ENCODE peak calls at places on chromosomes 4 and X, in four cellular contexts. Y is stimulated activated CD4-positive, alpha-beta T cell treated with anti-CD3 and anti-CD28 coated beads, Interleukin-15, amount 100 ng/mL, for 24 hours; J is activated CD4-positive, alpha-beta T cell treated with anti-CD3 and anti-CD28 coated beads, Interleukin-2, amount 50 U/mL, for 1 hour; W is cardiac fibroblast. M is an unnamed sample.

GRCh38 chr4:146577111-146577510 is 55.4 kb upstream of the SLC10A7 start:
- DNase-seq in Y (no peak), J (no peak), W (peak; percentile 0), M (no peak)

GRCh38 chrX:120463241-120463640 is 5.9 kb downstream of the LAMP2 start:
- DNase-seq in Y (no peak), J (no peak), W (peak; percentile 82), M (no peak)

GRCh38 chrX:134537179-134537945 is 77.4 kb downstream of the HPRT1 start:
- DNase-seq in Y (no peak), J (no peak), W (peak; percentile 82), M (no peak)

GRCh38 chr4:148259841-148260240 is 182.4 kb downstream of the NR3C2 start:
- DNase-seq in Y (no peak), J (no peak), W (no peak), M (no peak)

GRCh38 chrX:72102760-72103159 is 29.0 kb downstream of the RTL5 start:
- DNase-seq in Y (no peak), J (no peak), W (no peak), M (no peak)

GRCh38 chr4:5018603-5019002 is 655 bp downstream of the CYTL1 start:
- DNase-seq in Y (no peak), J (no peak), W (no peak), M (no peak)

GRCh38 chr4:55547461-55547770 is 707 bp upstream of the CLOCK start:
- DNase-seq in Y (no peak), J (no peak), W (peak; percentile 58), M (no peak)

GRCh38 chr4:164508126-164508525 is 245.8 kb upstream of the SMIM31 start:
- DNase-seq in Y (no peak), J (no peak), W (no peak), M (no peak)

GRCh38 chr4:111066001-111066400 is 443.1 kb upstream of the PITX2 start:
- DNase-seq in Y (no peak), J (no peak), W (no peak), M (no peak)

GRCh38 chrX:3066555-3066954 is 25.3 kb downstream of the ARSF start:
- DNase-seq in Y (no peak), J (no peak), W (peak; percentile 4), M (no peak)

GRCh38 chrX:15465896-15466651 is 27.1 kb downstream of the PIR start:
- DNase-seq in Y (peak; percentile 1), J (no peak), W (peak; percentile 52), M (no peak)

GRCh38 chr4:28822163-28822562 is 1898.0 kb upstream of the PCDH7 start:
- DNase-seq in Y (no peak), J (no peak), W (no peak), M (no peak)

GRCh38 chrX:130771230-130771629 is 131.8 kb downstream of the ENOX2 start:
- DNase-seq in Y (no peak), J (no peak), W (no peak), M (no peak)

GRCh38 chrX:18899796-18900380 is 84.0 kb downstream of the PHKA2 start:
- DNase-seq in Y (no peak), J (no peak), W (peak; percentile 25), M (no peak)